ENCODE peak calls at places on chromosomes 11 and 22, in five cellular contexts. W is A549, X is HepG2, E is K562, T is endothelial cell of umbilical vein. A is an unnamed sample.

GRCh38 chr11:118791961-118792578 is 1.1 kb upstream of the DDX6 start:
- DNase-seq in W (peak), X (no peak), E (peak), T (no peak), A (peak)

GRCh38 chr11:84901986-84902385 is 725.2 kb downstream of the DLG2 start:
- DNase-seq in W (no peak), X (no peak), E (no peak), T (no peak), A (no peak)

GRCh38 chr22:40449676-40450035 is 79.3 kb downstream of the SGSM3 start:
- DNase-seq in W (no peak), X (no peak), E (no peak), T (no peak), A (no peak)

GRCh38 chr11:14107071-14107470 is 144.5 kb downstream of the SPON1 start:
- DNase-seq in W (no peak), X (no peak), E (no peak), T (no peak), A (no peak)

GRCh38 chr22:37701121-37701786 is 4.4 kb downstream of the TRIOBP start:
- DNase-seq in W (no peak), X (no peak), E (no peak), T (peak), A (peak)

GRCh38 chr22:28129319-28129962 is 210.4 kb upstream of the PITPNB start:
- DNase-seq in W (no peak), X (no peak), E (no peak), T (no peak), A (no peak)

GRCh38 chr11:131884461-131885073 is 514.2 kb downstream of the NTM start:
- DNase-seq in W (no peak), X (no peak), E (no peak), T (no peak), A (no peak)

GRCh38 chr11:22928207-22928917 is 68.1 kb upstream of the CCDC179 start:
- DNase-seq in W (peak), X (no peak), E (no peak), T (no peak), A (no peak)

GRCh38 chr22:31329453-31330215 is 16.5 kb downstream of the PATZ1 start:
- DNase-seq in W (no peak), X (no peak), E (no peak), T (no peak), A (no peak)
- TF ChIP-seq MYC in W (no peak), X (no peak), E (no peak), T (no peak), A (no peak)

GRCh38 chr11:94926698-94927237 is 46.6 kb downstream of the CWC15 start:
- DNase-seq in W (peak), X (no peak), E (no peak), T (peak), A (peak)

GRCh38 chr11:94925422-94926270 is 47.7 kb downstream of the CWC15 start:
- DNase-seq in W (no peak), X (no peak), E (no peak), T (no peak), A (no peak)

GRCh38 chr11:94926271-94926625 is 47.1 kb downstream of the CWC15 start:
- DNase-seq in W (no peak), X (no peak), E (no peak), T (no peak), A (no peak)

GRCh38 chr11:94924074-94925031 is 49.0 kb downstream of the CWC15 start:
- DNase-seq in W (no peak), X (no peak), E (no peak), T (peak), A (no peak)

GRCh38 chr11:94922675-94923347 is 50.5 kb downstream of the CWC15 start:
- DNase-seq in W (no peak), X (no peak), E (no peak), T (no peak), A (peak)
- TF ChIP-seq CTCF in W (no peak), X (no peak), E (no peak), T (no peak), A (no peak)

DNA sequence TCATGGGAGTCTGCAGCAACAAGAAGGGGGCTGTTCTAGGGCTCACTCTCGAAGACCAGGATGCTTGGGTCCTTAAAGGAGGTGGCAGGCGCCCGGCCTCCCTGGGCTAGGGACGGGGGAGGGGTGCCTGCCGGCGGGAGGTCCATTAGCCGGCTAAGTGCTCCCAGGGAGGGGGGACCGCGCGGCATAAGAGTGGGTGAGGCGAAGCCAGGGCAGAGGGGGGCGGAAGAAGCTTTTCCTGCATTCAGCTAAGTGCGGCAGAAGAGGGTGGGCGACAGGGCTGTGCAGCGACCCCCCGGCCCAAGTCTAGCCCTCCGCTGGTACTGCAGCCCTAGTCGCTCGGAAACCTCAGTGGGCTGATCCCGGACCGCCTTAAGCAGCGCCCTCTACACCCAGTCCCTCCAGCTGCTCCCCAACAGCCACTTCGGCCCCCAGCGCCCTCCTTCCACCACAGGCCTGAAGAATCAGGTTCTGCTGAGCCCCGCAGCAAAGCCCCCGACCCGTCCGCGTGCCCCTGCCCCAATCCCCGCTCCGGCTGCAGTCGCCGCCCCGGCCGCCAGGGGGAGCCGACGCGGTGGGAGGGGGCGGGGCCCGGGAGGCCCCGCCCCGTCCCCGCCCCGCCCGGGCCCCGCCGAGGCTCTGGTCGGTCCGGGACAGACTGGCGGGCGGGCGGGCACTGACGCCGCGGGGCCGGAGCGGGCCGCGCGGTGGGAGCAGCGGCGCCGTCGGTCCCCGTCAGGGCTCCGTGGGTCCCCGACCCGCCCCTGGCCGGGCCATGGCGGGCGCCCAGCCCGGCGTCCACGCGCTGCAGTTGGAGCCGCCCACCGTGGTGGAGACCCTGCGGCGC is at the start of gene PLCB3:
- DNase-seq in W (no peak), X (no peak), E (peak), T (peak), A (peak)
- TF ChIP-seq MAX in W (peak), X (no peak), E (no peak), T (no peak), A (no peak)

GRCh38 chr11:43834291-43834690 is 46.3 kb upstream of the ALKBH3 start:
- DNase-seq in W (no peak), X (no peak), E (no peak), T (no peak), A (no peak)
- TF ChIP-seq MYC in W (no peak), X (no peak), E (no peak), T (no peak), A (no peak)

DNA sequence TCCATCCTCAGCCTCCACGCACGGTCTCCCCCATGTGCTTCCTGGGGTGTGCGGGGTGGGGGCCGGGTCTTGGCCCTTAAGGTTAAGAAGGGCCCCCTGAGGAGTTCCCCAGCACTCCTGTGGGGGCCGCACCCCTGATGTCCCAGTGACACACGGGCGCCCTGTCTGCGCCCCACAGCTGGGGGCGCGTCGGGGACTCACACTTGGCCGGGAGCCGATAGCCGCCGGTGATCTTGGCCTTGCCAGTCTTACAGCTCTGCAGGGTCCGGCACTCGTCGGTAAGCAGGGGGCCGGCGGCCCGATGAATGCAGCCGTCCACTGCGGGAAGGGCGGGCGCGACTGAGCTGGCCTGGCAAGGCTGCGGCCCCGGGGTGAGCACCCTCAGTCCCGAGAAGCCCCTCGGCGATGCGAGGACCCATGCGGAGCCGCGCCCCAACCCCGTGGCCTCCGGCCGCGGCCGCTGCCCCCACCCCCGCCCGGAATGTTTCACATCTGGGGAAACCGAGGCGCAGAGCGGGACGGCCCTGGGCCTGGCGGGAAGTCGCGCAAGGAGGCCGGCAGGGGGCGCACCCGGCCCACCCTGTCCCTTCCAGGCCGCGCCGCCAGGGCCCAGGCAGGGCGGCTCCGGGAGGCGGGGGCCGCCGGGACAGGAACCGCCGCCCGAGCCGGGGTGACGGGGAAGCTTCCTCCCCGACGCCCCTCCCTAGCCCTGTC is 13.9 kb downstream of the OTUB1 start:
- DNase-seq in W (no peak), X (no peak), E (no peak), T (peak), A (no peak)
- TF ChIP-seq CTCF in W (peak), X (no peak), E (no peak), T (peak), A (no peak)

GRCh38 chr11:100789500-100789899 is 102.4 kb downstream of the ARHGAP42 start:
- DNase-seq in W (peak), X (peak), E (peak), T (no peak), A (peak)

GRCh38 chr11:100788561-100788960 is 101.5 kb downstream of the ARHGAP42 start:
- DNase-seq in W (no peak), X (no peak), E (no peak), T (no peak), A (no peak)

GRCh38 chr11:100790073-100790472 is 103.0 kb downstream of the ARHGAP42 start:
- DNase-seq in W (no peak), X (no peak), E (no peak), T (no peak), A (no peak)

GRCh38 chr11:100780470-100780869 is 93.4 kb downstream of the ARHGAP42 start:
- DNase-seq in W (no peak), X (no peak), E (no peak), T (no peak), A (no peak)

GRCh38 chr11:100785148-100785983 is 98.3 kb downstream of the ARHGAP42 start:
- DNase-seq in W (peak), X (peak), E (no peak), T (no peak), A (no peak)
- TF ChIP-seq MAX in W (no peak), X (no peak), E (no peak), T (no peak), A (no peak)

GRCh38 chr11:35272391-35272821 is 133.4 kb downstream of the CD44 start:
- DNase-seq in W (no peak), X (no peak), E (no peak), T (no peak), A (no peak)
- TF ChIP-seq MYC in W (no peak), X (no peak), E (no peak), T (no peak), A (no peak)

GRCh38 chr22:42717197-42717967 is 3.3 kb downstream of the A4GALT start:
- DNase-seq in W (peak), X (no peak), E (peak), T (no peak), A (peak)

GRCh38 chr22:42719656-42720262 is 911 bp downstream of the A4GALT start:
- DNase-seq in W (no peak), X (no peak), E (no peak), T (no peak), A (no peak)

GRCh38 chr22:42721045-42721434 is 370 bp upstream of the A4GALT start:
- DNase-seq in W (no peak), X (no peak), E (no peak), T (no peak), A (no peak)

GRCh38 chr22:42720263-42721044 is at the start of gene A4GALT:
- DNase-seq in W (no peak), X (no peak), E (no peak), T (no peak), A (no peak)

DNA sequence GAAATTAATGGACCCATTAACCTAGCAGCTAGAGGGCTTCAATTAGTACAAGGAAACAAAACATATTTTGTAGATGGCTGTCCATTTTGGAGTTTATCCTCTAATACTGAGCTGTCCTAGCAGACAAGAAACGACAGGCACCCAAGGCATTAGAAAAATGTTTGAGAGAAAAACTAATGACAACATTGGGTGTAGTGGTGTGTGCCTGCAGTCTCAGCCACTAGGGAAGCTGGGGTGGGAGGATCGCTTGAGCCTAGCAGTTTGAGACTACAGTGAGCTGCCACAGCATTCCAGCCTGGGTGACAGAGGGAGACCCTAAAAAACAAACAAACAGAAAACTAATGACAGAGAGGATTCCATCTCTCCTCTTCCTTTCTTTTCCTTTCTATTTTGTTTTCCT is 1.5 kb downstream of the A4GALT start:
- DNase-seq in W (no peak), X (no peak), E (no peak), T (no peak), A (no peak)
- TF ChIP-seq CTCF in W (no peak), X (no peak), E (no peak), T (no peak), A (no peak)

DNA sequence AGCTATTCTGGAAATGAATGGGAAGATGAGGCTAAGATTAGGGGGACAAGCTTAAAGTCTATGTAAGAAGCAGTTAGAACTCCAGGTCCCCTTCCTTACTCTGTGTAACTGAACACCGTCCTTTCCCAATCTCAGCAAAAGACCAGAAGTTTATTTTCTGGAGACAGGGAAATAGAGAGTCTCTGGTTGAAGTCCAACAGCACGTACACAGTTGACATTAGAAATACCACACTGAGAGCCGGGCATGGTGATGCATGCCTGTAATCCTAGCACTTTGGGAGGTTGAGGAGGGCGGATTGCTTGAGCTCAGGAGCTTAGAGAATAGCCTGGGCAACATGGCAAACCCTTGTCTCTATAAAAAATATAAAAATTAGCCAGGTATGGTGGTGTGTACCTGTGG is 94.0 kb downstream of the CD44 start:
- DNase-seq in W (no peak), X (no peak), E (no peak), T (no peak), A (no peak)
- TF ChIP-seq MAX in W (no peak), X (no peak), E (no peak), T (no peak), A (no peak)